ENCODE peak calls at places on chromosomes 11 and 22, in four cellular contexts. I, Z, P and H are unnamed samples.

GRCh38 chr11:15976433-15977045 is 379.8 kb downstream of the SOX6 start:
- DNase-seq in Z (peak), P (no peak), I (no peak), H (no peak)

GRCh38 chr11:125626381-125626950 is 1.5 kb downstream of the CHEK1 start:
- DNase-seq in P (no peak), Z (peak), I (no peak), H (peak)

GRCh38 chr22:35664955-35665577 is 16.8 kb downstream of the APOL6 start:
- DNase-seq in I (peak), P (no peak), Z (no peak), H (no peak)

GRCh38 chr11:63737718-63738117 is 30.9 kb downstream of the ZFTA start:
- DNase-seq in P (no peak), I (no peak), Z (no peak), H (no peak)

GRCh38 chr11:1060885-1061616 is 13.6 kb upstream of the MUC2 start:
- DNase-seq in Z (peak), I (no peak), P (no peak), H (no peak)

GRCh38 chr22:35205956-35206355 is 51.3 kb upstream of the HMGXB4 start:
- DNase-seq in Z (peak), I (peak), P (no peak), H (no peak)

GRCh38 chr22:50169774-50170341 is 673 bp upstream of the PANX2 start:
- DNase-seq in P (no peak), Z (no peak), I (peak), H (no peak)

GRCh38 chr22:41341990-41342389 is 39.8 kb upstream of the TEF start:
- DNase-seq in P (no peak), Z (peak), I (no peak), H (no peak)

GRCh38 chr11:23311986-23312940 is 452.0 kb upstream of the CCDC179 start:
- DNase-seq in I (peak), P (no peak), Z (peak), H (no peak)

GRCh38 chr11:93080146-93080759 is 110.8 kb downstream of the MTNR1B start:
- DNase-seq in P (no peak), Z (no peak), I (no peak), H (no peak)

GRCh38 chr11:36985562-36985961 is 387.5 kb upstream of the RAG2 start:
- DNase-seq in P (no peak), Z (no peak), I (no peak), H (no peak)

GRCh38 chr22:30290679-30291333 is 1.5 kb upstream of the CASTOR1 start:
- DNase-seq in P (peak), Z (peak), I (peak), H (no peak)

GRCh38 chr22:46549565-46549840 is 12.1 kb upstream of the CELSR1 start:
- DNase-seq in I (no peak), Z (no peak), P (no peak), H (no peak)

GRCh38 chr22:27216444-27216843 is 559.1 kb downstream of the MIAT start:
- DNase-seq in I (no peak), Z (no peak), P (no peak), H (no peak)

GRCh38 chr11:16982256-16982671 is 31.9 kb downstream of the PLEKHA7 start:
- DNase-seq in P (no peak), I (no peak), Z (no peak), H (no peak)

DNA sequence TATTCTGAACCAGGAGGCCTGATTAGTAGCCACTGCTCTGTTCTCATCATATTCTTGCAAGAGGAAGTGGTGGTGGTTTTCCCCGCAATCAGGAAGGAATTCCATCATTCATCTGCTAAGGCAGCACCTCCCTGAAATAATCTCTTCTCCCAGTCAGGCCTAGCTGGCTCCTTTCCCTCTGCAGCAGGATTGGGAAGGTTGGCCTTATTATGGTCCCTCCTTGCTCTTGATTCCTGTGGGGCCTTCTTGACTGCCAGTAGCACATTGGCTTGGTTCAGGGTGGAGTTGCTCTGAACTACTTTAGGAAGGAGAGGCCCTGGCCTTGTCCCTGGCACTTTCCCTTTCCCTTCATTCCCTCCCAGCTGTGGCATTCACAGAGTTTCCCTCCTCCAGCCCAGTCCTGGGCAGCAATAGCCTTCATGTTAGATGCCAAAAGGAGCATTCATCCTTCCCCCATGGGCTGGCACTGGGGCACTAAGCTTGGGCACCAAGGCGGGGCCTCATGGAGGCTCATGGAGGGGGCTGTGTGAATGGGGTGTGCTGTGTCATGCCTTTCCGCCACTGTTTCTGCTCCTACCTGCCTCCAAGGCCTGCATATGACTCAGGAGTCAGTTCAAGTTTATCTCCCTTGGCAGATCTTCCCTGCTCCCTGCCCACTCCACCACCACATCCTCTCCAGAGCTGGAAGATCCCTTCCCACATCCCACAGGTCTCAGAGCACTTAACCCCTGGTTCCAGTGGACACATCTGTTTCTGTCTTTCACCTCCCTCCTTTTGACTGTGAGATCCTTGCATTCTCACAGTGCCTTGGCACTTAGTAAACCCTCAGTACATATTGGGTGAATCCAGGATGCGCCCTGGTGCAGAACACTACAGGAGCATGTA is 27.6 kb upstream of the CD44 start:
- DNase-seq in P (no peak), I (no peak), Z (peak), H (no peak)
- H4K8ac ChIP-seq in P (no peak), I (no peak), Z (peak), H (no peak)

GRCh38 chr11:2812371-2812991 is 73.1 kb downstream of the CDKN1C start:
- DNase-seq in I (peak), P (no peak), Z (no peak), H (no peak)
- H4K8ac ChIP-seq in I (no peak), P (no peak), Z (peak), H (no peak)

DNA sequence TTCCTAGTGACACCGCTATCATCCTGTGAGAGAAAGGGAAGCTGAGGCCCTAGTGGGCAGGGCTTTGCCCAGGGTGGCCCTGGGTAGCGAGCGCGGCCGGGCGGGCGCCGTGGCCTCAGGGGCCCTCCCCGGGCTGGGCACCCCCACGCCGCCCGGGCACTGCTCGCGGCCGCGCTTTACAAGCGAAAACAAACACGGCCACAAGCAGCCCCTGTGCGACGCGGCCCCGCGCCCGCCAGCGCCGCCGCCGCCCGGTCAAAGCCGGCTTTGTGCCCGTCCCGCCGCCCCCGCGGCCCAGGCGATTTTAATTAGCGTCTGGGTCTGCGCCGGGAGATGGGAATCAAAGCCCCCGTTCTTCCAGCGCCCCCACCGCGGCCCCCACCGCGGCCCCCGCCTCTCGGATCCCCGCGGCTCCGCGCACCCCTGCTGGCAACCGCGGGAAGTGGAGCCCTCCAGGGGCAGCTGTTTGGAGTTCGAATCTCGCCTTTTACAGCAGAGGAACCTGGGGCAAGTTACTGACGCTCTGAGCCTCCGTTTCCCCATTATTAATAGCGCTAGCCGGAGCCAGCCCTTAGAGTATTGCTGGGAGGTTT is 47.9 kb downstream of the CHRDL2 start:
- DNase-seq in I (peak), Z (no peak), P (peak), H (peak)
- H4K8ac ChIP-seq in I (no peak), Z (no peak), P (no peak), H (peak)

GRCh38 chr11:95831198-95831883 is 41.0 kb downstream of the CEP57 start:
- DNase-seq in I (peak), P (no peak), Z (peak), H (no peak)

GRCh38 chr11:95833378-95833777 is 43.1 kb downstream of the CEP57 start:
- DNase-seq in Z (no peak), P (no peak), I (no peak), H (no peak)

GRCh38 chr11:95829580-95830259 is 39.4 kb downstream of the CEP57 start:
- DNase-seq in I (no peak), Z (peak), P (no peak), H (no peak)

GRCh38 chr11:95835351-95835750 is 45.1 kb downstream of the CEP57 start:
- DNase-seq in Z (peak), I (no peak), P (no peak), H (no peak)

GRCh38 chr11:95832763-95833162 is 42.5 kb downstream of the CEP57 start:
- DNase-seq in I (no peak), P (no peak), Z (peak), H (no peak)
- H4K8ac ChIP-seq in I (no peak), P (no peak), Z (peak), H (no peak)

GRCh38 chr11:20050048-20050447 is 110.2 kb downstream of the DBX1 start:
- DNase-seq in I (no peak), Z (no peak), P (no peak), H (no peak)
- H4K8ac ChIP-seq in I (no peak), Z (peak), P (no peak), H (no peak)

GRCh38 chr11:75562836-75563484 is 907 bp downstream of the SERPINH1 start:
- DNase-seq in Z (peak), I (peak), P (peak), H (peak)
- H4K8ac ChIP-seq in Z (peak), I (no peak), P (no peak), H (peak)

GRCh38 chr11:112073941-112074811 is at the start of the genes NKAPD1 and PIH1D2:
- DNase-seq in P (peak), Z (peak), I (peak), H (peak)
- H4K8ac ChIP-seq in P (no peak), Z (peak), I (no peak), H (peak)